ENCODE peak calls at places on chromosomes 16 and 17, in four cellular contexts. Y is tibial nerve, R is endodermal cell, B is GM04504. N is an unnamed sample.

GRCh38 chr16:55912022-55912421 is 36.8 kb upstream of the CES5A start:
- DNase-seq in Y (no peak), R (no peak), B (no peak), N (no peak)

GRCh38 chr17:69423450-69423849 is 9.0 kb downstream of the MAP2K6 start:
- DNase-seq in Y (no peak), R (no peak), B (no peak), N (no peak)

GRCh38 chr17:9291912-9292562 is 270.7 kb downstream of the NTN1 start:
- DNase-seq in Y (peak; percentile 38), R (peak; percentile 86), B (no peak), N (peak; percentile 44)

GRCh38 chr17:72407336-72408121 is 286.7 kb downstream of the SOX9 start:
- DNase-seq in Y (no peak), R (peak; percentile 85), B (peak; percentile 99), N (peak; percentile 95)

GRCh38 chr16:89020068-89020924 is 43.3 kb upstream of the CBFA2T3 start:
- DNase-seq in Y (no peak), R (peak; percentile 42), B (no peak), N (no peak)

GRCh38 chr16:19886061-19886792 is 1.6 kb upstream of the GPRC5B start:
- DNase-seq in Y (peak; percentile 92), R (peak; percentile 95), B (peak; percentile 39), N (peak; percentile 88)

GRCh38 chr17:80930335-80931040 is 61.2 kb upstream of the CHMP6 start:
- DNase-seq in Y (no peak), R (no peak), B (no peak), N (no peak)

GRCh38 chr17:35146214-35146833 is 1.3 kb upstream of the UNC45B start:
- DNase-seq in Y (no peak), R (no peak), B (no peak), N (no peak)

GRCh38 chr17:74805543-74805991 is 29.4 kb upstream of the NAT9 start:
- DNase-seq in Y (no peak), R (no peak), B (no peak), N (no peak)

GRCh38 chr16:82660078-82660645 is 33.4 kb downstream of the CDH13 start:
- DNase-seq in Y (no peak), R (no peak), B (no peak), N (no peak)

GRCh38 chr17:38667787-38668122 is 7.0 kb downstream of the EPOP start:
- DNase-seq in Y (no peak), R (no peak), B (no peak), N (no peak)

GRCh38 chr17:64232466-64233262 is 30.4 kb downstream of the TEX2 start:
- DNase-seq in Y (no peak), R (no peak), B (no peak), N (no peak)

GRCh38 chr16:48608871-48609452 is 1.0 kb downstream of the N4BP1 start:
- DNase-seq in Y (no peak), R (peak; percentile 72), B (no peak), N (no peak)

GRCh38 chr16:56312556-56312955 is 112.8 kb downstream of the AMFR start:
- DNase-seq in Y (no peak), R (no peak), B (no peak), N (no peak)

GRCh38 chr17:7111784-7112526 is 2.7 kb downstream of the ASGR2 start:
- DNase-seq in Y (no peak), R (no peak), B (no peak), N (no peak)

GRCh38 chr17:57399690-57400089 is 143.4 kb downstream of the MSI2 start:
- DNase-seq in Y (no peak), R (no peak), B (no peak), N (no peak)

GRCh38 chr16:89827383-89828198 is 684 bp upstream of the SPIRE2 start:
- DNase-seq in Y (no peak), R (peak; percentile 81), B (peak; percentile 60), N (peak; percentile 57)

GRCh38 chr17:4152471-4152870 is 9.5 kb downstream of the CYB5D2 start:
- DNase-seq in Y (no peak), R (no peak), B (no peak), N (no peak)

GRCh38 chr16:4319454-4319853 is 3.6 kb downstream of the GLIS2 start:
- DNase-seq in Y (peak; percentile 48), R (no peak), B (no peak), N (no peak)

GRCh38 chr17:20263595-20263994 is 203.7 kb downstream of the LGALS9B start:
- DNase-seq in Y (no peak), R (no peak), B (peak; percentile 11), N (no peak)

GRCh38 chr16:68086336-68086821 is 1.2 kb downstream of the NFATC3 start:
- DNase-seq in Y (no peak), R (no peak), B (no peak), N (peak; percentile 45)

GRCh38 chr16:14252860-14253259 is 181.7 kb downstream of the MRTFB start:
- DNase-seq in Y (no peak), R (no peak), B (no peak), N (no peak)